ENCODE peak calls at places on chromosome 9, in eight cellular contexts. A is breast epithelium, J is left ventricle myocardium inferior, P is caudate nucleus, V is stomach, H is A549, F is SK-N-MC, N is astrocyte. B is an unnamed sample.

GRCh38 chr9:1005043-1005667 is 28.7 kb downstream of the DMRT3 start:
- DNase-seq in A (no peak), P (no peak), N (peak), F (no peak), H (peak), V (no peak), J (no peak), B (peak)

GRCh38 chr9:94918038-94918753 is 191.7 kb downstream of the AOPEP start:
- DNase-seq in V (no peak), A (no peak), F (no peak), J (no peak), H (peak), N (no peak), P (no peak), B (no peak)

GRCh38 chr9:127336708-127337352 is 60.1 kb upstream of the SLC2A8 start:
- DNase-seq in F (no peak), V (peak), P (no peak), H (peak), N (peak), A (peak), J (peak), B (peak)

GRCh38 chr9:122097679-122098315 is 4.7 kb upstream of the TTLL11 start:
- DNase-seq in A (no peak), V (no peak), J (no peak), F (no peak), H (no peak), P (no peak), N (no peak), B (no peak)

GRCh38 chr9:128735373-128735772 is 11.4 kb upstream of the ZDHHC12 start:
- DNase-seq in N (no peak), A (no peak), F (no peak), H (no peak), V (no peak), P (peak), J (no peak), B (no peak)

GRCh38 chr9:94697972-94698581 is 28.4 kb upstream of the AOPEP start:
- DNase-seq in N (peak), F (no peak), A (no peak), V (no peak), P (no peak), J (no peak), H (no peak), B (no peak)

GRCh38 chr9:98516897-98517503 is 191.7 kb downstream of the GABBR2 start:
- DNase-seq in J (no peak), F (no peak), V (no peak), P (no peak), A (no peak), N (no peak), H (no peak), B (no peak)

GRCh38 chr9:128361296-128361980 is 9.7 kb upstream of the URM1 start:
- DNase-seq in A (no peak), V (no peak), H (no peak), P (no peak), N (no peak), F (no peak), J (no peak), B (no peak)

GRCh38 chr9:130834371-130835311 is at the start of gene ABL1:
- DNase-seq in P (peak), J (peak), V (peak), H (peak), F (no peak), N (peak), A (peak), B (peak)

GRCh38 chr9:133884907-133885744 is 107.0 kb downstream of the VAV2 start:
- DNase-seq in J (no peak), H (no peak), A (no peak), V (no peak), F (no peak), P (no peak), N (no peak), B (no peak)

GRCh38 chr9:738209-738915 is 103.1 kb upstream of the DMRT1 start:
- DNase-seq in P (peak), N (peak), V (no peak), J (peak), H (peak), A (no peak), F (no peak), B (peak)

GRCh38 chr9:125829743-125830142 is 82.6 kb downstream of the PBX3 start:
- DNase-seq in H (no peak), V (peak), N (no peak), J (no peak), A (no peak), F (no peak), P (no peak), B (no peak)

GRCh38 chr9:18543406-18543965 is 69.5 kb downstream of the ADAMTSL1 start:
- DNase-seq in P (no peak), F (no peak), N (peak), A (no peak), H (no peak), J (no peak), V (no peak), B (no peak)
- H3K27ac ChIP-seq in P (no peak), F (no peak), N (peak), A (no peak), H (no peak), J (no peak), V (no peak), B (no peak)

DNA sequence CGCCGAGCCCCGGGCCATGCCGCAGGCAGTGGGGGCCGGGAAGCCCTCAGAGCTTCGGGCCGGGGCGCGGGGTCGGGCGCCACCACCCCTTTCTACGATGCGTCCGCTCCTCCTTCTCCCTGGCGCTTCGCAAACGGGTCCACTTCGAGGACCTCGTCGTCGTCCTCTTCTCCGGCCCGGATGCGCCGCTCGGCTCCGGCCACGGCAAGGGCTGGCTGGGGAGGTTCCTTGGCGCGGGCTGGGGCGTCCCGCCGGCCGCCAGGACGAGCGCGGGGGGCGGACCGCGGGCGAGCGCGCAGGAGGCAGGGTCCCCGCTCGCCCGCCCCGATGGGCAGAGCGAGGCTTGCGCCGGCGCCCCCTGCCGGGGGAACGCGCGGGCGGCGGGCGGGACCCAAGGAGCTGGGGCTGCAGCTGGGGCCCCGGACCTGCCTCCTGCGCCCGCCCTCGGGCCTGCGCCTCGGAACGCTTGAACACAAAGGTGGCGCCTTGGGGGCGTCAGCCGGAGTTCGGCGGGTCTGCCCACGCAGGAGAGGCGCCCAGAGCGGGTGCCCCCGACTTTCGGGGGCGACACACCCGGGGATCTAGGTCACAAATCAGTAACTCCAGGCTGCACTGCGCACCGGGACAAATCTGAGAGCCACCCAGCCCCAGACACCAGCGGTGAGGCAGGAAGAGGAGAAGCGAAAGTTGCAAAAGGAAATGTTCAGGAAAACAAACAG is at the start of gene ROR2:
- DNase-seq in J (peak), V (peak), H (peak), N (peak), F (no peak), P (no peak), A (peak), B (peak)
- H3K27ac ChIP-seq in J (peak), V (peak), H (no peak), N (no peak), F (no peak), P (peak), A (peak), B (no peak)

DNA sequence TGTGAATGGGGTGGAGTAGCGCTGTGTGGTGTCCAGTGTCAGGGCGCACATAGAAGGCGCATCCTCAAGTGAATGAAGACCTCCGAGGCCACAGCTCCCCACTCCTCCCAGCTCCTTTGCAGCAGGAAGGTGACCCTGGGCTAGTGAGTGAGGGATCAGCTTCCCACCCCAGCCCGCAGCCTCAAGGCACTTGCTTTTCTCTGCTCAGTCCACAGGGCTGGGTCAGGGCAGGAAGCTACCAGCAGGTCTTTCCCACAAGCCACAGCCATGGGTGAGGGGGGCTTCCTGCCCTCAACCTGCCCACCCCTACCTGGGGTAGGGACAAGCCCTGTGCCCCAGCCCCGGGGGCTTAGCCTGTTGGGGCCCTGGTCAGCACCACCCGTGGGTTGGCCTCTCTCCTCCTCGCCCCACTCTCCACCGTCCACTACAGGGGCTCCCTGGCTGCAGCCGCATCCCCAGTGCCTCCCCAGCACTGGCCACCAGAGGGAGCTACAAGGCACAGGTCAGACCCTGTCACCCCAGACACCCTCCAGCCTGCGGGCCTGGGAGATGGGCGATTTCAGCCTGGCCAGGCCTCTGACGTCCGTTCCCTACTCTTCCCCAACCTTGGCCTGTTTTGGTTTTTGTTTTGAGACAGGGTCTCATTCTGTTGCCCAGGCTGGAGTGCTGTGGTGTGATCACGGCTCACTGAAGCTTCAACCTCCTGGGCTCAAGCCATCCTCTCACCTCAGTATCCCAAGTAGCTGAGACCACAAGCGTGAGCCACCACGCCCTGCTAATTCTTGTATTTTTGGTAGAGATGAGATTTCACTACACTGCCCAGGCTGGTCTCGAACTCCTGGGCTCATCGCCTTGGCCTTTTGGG is 1.3 kb upstream of the ABCA2 start:
- DNase-seq in V (peak), J (peak), P (peak), A (no peak), H (peak), F (no peak), N (no peak), B (peak)
- H3K27ac ChIP-seq in V (peak), J (peak), P (peak), A (no peak), H (no peak), F (no peak), N (no peak), B (no peak)

DNA sequence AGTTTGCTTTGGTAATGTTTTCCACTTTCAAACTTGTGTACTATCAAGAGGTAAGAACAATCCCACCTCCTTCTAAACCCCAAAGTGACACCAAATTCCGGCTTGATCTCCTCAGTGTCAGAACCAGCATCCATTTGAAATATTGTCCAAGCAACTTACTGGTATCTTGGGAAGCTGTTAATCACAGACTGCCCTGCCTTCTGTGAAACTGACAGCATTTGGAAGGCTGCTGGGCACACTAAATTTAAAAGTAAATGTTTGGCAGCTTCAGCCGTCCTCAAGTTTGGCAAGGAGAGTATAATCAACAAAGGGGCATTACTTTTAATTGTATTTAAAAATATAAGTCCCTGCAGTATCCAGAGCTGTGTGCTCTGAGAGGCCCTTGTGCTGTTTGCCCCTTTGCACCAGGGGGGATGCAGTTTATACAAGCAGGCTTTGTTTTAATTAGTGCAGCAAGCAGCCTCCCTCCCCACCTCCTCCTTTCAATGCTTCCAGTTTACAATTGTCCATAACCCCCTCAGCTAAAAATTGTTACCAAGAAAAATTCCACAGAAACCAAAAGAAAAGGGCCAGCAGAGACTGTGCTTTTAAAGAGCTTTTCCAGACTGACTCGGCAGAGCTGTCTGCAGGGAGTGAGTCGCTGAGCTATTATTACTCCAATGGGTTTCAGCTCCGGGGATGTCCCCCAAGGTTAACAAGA is 328.4 kb upstream of the MPDZ start:
- DNase-seq in A (no peak), P (no peak), F (no peak), H (no peak), N (no peak), V (no peak), J (no peak), B (peak)
- H3K27ac ChIP-seq in A (peak), P (peak), F (peak), H (no peak), N (no peak), V (peak), J (peak), B (peak)

GRCh38 chr9:108874058-108874788 is 12.2 kb downstream of the ACTL7A start:
- DNase-seq in N (no peak), A (no peak), H (no peak), F (no peak), J (no peak), P (no peak), V (no peak), B (no peak)
- H3K27ac ChIP-seq in N (no peak), A (no peak), H (no peak), F (no peak), J (no peak), P (no peak), V (no peak), B (no peak)

GRCh38 chr9:69824497-69825252 is 4.1 kb downstream of the CFAP95 start:
- DNase-seq in P (no peak), F (no peak), J (no peak), A (no peak), N (no peak), H (no peak), V (no peak), B (no peak)
- H3K27ac ChIP-seq in P (no peak), F (no peak), J (no peak), A (no peak), N (no peak), H (no peak), V (no peak), B (no peak)